ENCODE peak calls at places on chromosomes 7 and 10, in seven cellular contexts. F is transverse colon, D is WERI-Rb-1, L is Peyer's patch, E is left ventricle myocardium inferior, P is psoas muscle, X is mucosa of descending colon. O is an unnamed sample.

GRCh38 chr10:73906524-73907447 is 4.1 kb upstream of the PLAU start:
- DNase-seq in F (peak; percentile 49), D (peak; percentile 55), L (peak; percentile 66), E (peak; percentile 69), P (peak; percentile 89), X (peak; percentile 54), O (no peak)

GRCh38 chr10:101777857-101778145 is 1.9 kb upstream of the FGF8 start:
- DNase-seq in F (no peak), D (no peak), L (peak; percentile 46), E (no peak), P (no peak), X (no peak), O (no peak)

GRCh38 chr7:5766321-5766761 is 15.1 kb downstream of the RNF216 start:
- DNase-seq in F (no peak), D (no peak), L (no peak), E (no peak), P (no peak), X (no peak), O (no peak)

GRCh38 chr7:1460757-1461639 is 1.7 kb upstream of the MICALL2 start:
- DNase-seq in F (peak; percentile 81), D (no peak), L (peak; percentile 85), E (peak; percentile 54), P (peak; percentile 85), X (peak; percentile 82), O (no peak)

GRCh38 chr10:122990278-122990677 is 10.1 kb downstream of the PSTK start:
- DNase-seq in F (no peak), D (no peak), L (no peak), E (no peak), P (no peak), X (no peak), O (no peak)

GRCh38 chr10:3217301-3217700 is 44.7 kb upstream of the PITRM1 start:
- DNase-seq in F (no peak), D (no peak), L (no peak), E (no peak), P (no peak), X (no peak), O (no peak)

GRCh38 chr10:15345450-15345849 is 25.6 kb downstream of the FAM171A1 start:
- DNase-seq in F (no peak), D (no peak), L (no peak), E (no peak), P (no peak), X (no peak), O (no peak)

GRCh38 chr7:22193361-22194016 is 163.5 kb downstream of the RAPGEF5 start:
- DNase-seq in F (no peak), D (peak; percentile 76), L (no peak), E (peak; percentile 32), P (no peak), X (no peak), O (no peak)

GRCh38 chr7:66326501-66327180 is 121.5 kb downstream of the TPST1 start:
- DNase-seq in F (no peak), D (no peak), L (no peak), E (no peak), P (no peak), X (no peak), O (no peak)

GRCh38 chr7:155999631-156000489 is 187.6 kb upstream of the SHH start:
- DNase-seq in F (no peak), D (no peak), L (no peak), E (no peak), P (no peak), X (no peak), O (no peak)

GRCh38 chr7:142785841-142786250 is 15.1 kb downstream of the PRSS2 start:
- DNase-seq in F (peak; percentile 37), D (no peak), L (peak; percentile 82), E (no peak), P (no peak), X (peak; percentile 32), O (no peak)
- H3K4me3 ChIP-seq in F (no peak overlapping the region), D (no peak overlapping the region), L (no peak overlapping the region), E (no peak overlapping the region), P (no peak overlapping the region), X (no peak overlapping the region), O (no peak overlapping the region)

GRCh38 chr10:78236416-78237015 is 202.9 kb downstream of the RPS24 start:
- DNase-seq in F (no peak), D (no peak), L (no peak), E (no peak), P (no peak), X (no peak), O (no peak)

GRCh38 chr10:78231327-78231726 is 197.7 kb downstream of the RPS24 start:
- DNase-seq in F (no peak), D (no peak), L (no peak), E (no peak), P (no peak), X (no peak), O (no peak)

GRCh38 chr10:78229950-78230675 is 196.4 kb downstream of the RPS24 start:
- DNase-seq in F (no peak), D (no peak), L (no peak), E (no peak), P (no peak), X (no peak), O (no peak)

GRCh38 chr10:78231930-78232329 is 198.3 kb downstream of the RPS24 start:
- DNase-seq in F (no peak), D (no peak), L (no peak), E (peak; percentile 33), P (no peak), X (no peak), O (no peak)
- TF ChIP-seq CTCF in F (peak; percentile 29), D (no peak), L (no peak), E (peak; percentile 56), P (peak; percentile 38), X (no peak), O (no peak)

GRCh38 chr10:13741438-13741837 is 154.7 kb downstream of the PRPF18 start:
- DNase-seq in F (no peak), D (no peak), L (no peak), E (no peak), P (no peak), X (no peak), O (no peak)
- H3K36me3 ChIP-seq in F (no peaks in the 10 kb centered on the region), D (no peaks in the 10 kb centered on the region), L (no peaks in the 10 kb centered on the region), E (peaks cover 46% of the 10 kb centered on the region), P (peaks cover 6% of the 10 kb centered on the region), X (no peaks in the 10 kb centered on the region), O (peaks cover 7% of the 10 kb centered on the region)

DNA sequence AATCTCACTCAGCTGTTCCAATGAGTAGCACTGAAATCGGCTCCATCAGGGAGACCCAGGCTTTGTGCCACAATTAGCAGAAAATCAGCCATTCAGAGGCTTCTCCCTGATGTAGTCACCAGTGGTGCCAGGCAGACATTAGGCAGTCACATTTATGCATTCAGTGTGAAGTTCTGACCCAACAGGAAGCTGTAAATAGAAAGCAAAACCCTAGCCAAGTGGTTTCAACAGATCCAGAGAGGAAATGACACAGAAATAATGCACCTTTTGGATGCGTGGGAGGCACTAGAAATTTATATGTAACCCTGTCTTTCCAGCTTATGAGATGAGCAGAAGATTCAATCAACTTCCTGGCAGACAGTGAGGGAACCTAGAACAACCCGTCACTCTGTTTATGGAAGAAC is 186.4 kb downstream of the PDE1C start:
- DNase-seq in F (no peak), D (no peak), L (no peak), E (no peak), P (no peak), X (no peak), O (peak; percentile 68)
- H3K4me3 ChIP-seq in F (no peak overlapping the region), D (no peak overlapping the region), L (no peak overlapping the region), E (peak overlapping the region; percentile 6), P (no peak overlapping the region), X (no peak overlapping the region), O (no peak overlapping the region)

GRCh38 chr7:54831644-54832095 is 72.7 kb upstream of the SEC61G start:
- DNase-seq in F (no peak), D (no peak), L (no peak), E (no peak), P (no peak), X (no peak), O (no peak)
- TF ChIP-seq CTCF in F (no peak), D (no peak), L (no peak), E (no peak), P (no peak), X (no peak), O (no peak)

GRCh38 chr7:105065104-105065503 is 51.1 kb downstream of the KMT2E start:
- DNase-seq in F (no peak), D (no peak), L (no peak), E (no peak), P (no peak), X (no peak), O (no peak)
- H3K36me3 ChIP-seq in F (peaks cover 35% of the 10 kb centered on the region), D (peaks cover 65% of the 10 kb centered on the region), L (no peaks in the 10 kb centered on the region), E (peaks cover 51% of the 10 kb centered on the region), P (peaks cover 70% of the 10 kb centered on the region), X (no peaks in the 10 kb centered on the region), O (peaks cover 11% of the 10 kb centered on the region)

GRCh38 chr10:78372806-78373205 is 339.1 kb downstream of the RPS24 start:
- DNase-seq in F (no peak), D (no peak), L (no peak), E (no peak), P (no peak), X (no peak), O (no peak)
- H3K4me3 ChIP-seq in F (no peak overlapping the region), D (no peak overlapping the region), L (no peak overlapping the region), E (no peak overlapping the region), P (no peak overlapping the region), X (no peak overlapping the region), O (no peak overlapping the region)